ENCODE peak calls at places on chromosomes 6 and 20, in eight cellular contexts. O, Z, T, B, I, M, F and L are unnamed samples.

GRCh38 chr6:91664327-91664959 is 1077.6 kb upstream of the MAP3K7 start:
- DNase-seq in M (no peak), Z (no peak), T (no peak), O (peak), F (no peak), I (no peak), B (no peak), L (no peak)

GRCh38 chr6:152745509-152746171 is 5.0 kb upstream of the VIP start:
- DNase-seq in F (no peak), B (no peak), Z (no peak), T (no peak), O (no peak), M (no peak), I (no peak), L (no peak)

GRCh38 chr20:62141397-62142251 is 1.6 kb downstream of the PSMA7 start:
- DNase-seq in F (peak), M (no peak), O (peak), Z (no peak), B (no peak), T (peak), I (peak), L (no peak)

GRCh38 chr6:25056130-25056529 is 120.4 kb upstream of the RIPOR2 start:
- DNase-seq in O (no peak), Z (no peak), B (no peak), I (no peak), M (no peak), T (no peak), F (no peak), L (no peak)

GRCh38 chr20:44309763-44310663 is 989 bp downstream of the FITM2 start:
- DNase-seq in I (peak), B (peak), Z (peak), F (no peak), T (peak), O (peak), M (no peak), L (peak)

GRCh38 chr20:6678101-6678500 is 89.4 kb upstream of the BMP2 start:
- DNase-seq in Z (no peak), I (no peak), T (no peak), M (no peak), O (no peak), F (no peak), B (no peak), L (no peak)

GRCh38 chr20:33909331-33909921 is 84.3 kb upstream of the RALY start:
- DNase-seq in O (peak), I (peak), B (no peak), T (peak), Z (peak), M (no peak), F (peak), L (no peak)

GRCh38 chr6:3157151-3157933 is at the start of gene TUBB2A:
- DNase-seq in F (peak), I (peak), B (peak), T (peak), Z (peak), O (peak), M (peak), L (peak)

GRCh38 chr6:116456927-116457326 is 4.2 kb upstream of the CALHM6 start:
- DNase-seq in O (no peak), T (no peak), M (no peak), Z (no peak), B (no peak), F (no peak), I (no peak), L (no peak)

GRCh38 chr20:10883166-10883565 is 209.4 kb upstream of the JAG1 start:
- DNase-seq in Z (no peak), F (no peak), T (no peak), O (no peak), M (no peak), I (no peak), B (no peak), L (no peak)

GRCh38 chr6:72616406-72617015 is 5.4 kb upstream of the KCNQ5 start:
- DNase-seq in I (peak), O (peak), B (no peak), M (no peak), T (peak), F (peak), Z (no peak), L (no peak)

GRCh38 chr6:75368864-75369402 is 84.3 kb upstream of the TMEM30A start:
- DNase-seq in F (no peak), Z (no peak), T (no peak), O (no peak), I (no peak), B (no peak), M (no peak), L (no peak)
- H3K27ac ChIP-seq in F (no peak), Z (no peak), T (no peak), O (no peak), I (no peak), B (no peak), M (no peak), L (no peak)

GRCh38 chr6:20933057-20933792 is 399.0 kb downstream of the CDKAL1 start:
- DNase-seq in O (no peak), F (no peak), T (no peak), I (no peak), Z (no peak), B (no peak), M (no peak), L (no peak)
- H3K27ac ChIP-seq in O (no peak), F (no peak), T (no peak), I (no peak), Z (no peak), B (no peak), M (no peak), L (no peak)

DNA sequence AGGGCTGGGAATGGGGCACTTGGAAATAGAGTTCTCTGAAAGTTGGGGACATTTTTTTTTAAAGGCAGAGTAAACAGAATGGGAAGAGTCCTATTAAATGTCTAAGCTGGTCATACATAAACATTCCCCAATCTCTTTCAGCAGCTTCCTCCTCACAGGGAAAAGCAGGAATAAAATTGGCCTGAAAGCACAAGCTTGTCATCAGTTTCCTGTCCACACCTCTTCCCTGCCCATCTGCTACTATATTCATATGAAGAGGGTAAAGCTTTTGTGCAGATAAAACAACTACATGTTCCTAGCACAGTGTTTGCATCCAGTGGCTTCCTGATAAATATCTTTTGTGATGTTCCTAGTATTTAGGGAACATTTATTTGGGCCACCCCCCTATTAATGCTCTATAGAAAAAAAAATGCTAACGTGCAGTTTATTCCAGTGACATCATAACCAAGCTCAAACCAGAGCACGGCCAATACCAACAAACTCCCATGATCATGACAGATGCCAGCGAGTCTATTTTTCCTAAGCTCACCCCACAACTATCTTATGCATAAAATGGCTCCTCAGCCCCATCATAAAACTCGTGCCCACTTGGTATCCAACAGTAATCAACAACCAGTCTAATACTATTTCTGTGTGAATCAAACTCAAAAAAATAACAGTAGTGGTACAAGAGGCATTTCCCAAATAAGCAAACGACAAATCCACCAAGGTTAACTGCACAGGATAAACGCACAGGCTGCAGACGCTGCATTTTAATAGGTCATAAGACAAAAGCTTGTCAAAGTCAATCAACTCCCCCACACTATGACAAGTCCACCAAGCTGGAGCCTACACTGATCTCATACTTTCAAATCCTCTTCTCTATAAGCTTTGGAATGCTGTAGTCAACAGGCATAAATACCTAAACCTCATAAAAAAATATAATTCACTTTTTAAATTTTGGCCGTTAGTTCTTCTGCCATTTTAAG is 95.3 kb downstream of the EPB41L2 start:
- DNase-seq in I (peak), T (no peak), Z (no peak), B (no peak), F (no peak), M (no peak), O (no peak), L (no peak)
- H3K27ac ChIP-seq in I (peak), T (no peak), Z (no peak), B (peak), F (no peak), M (peak), O (no peak), L (no peak)

GRCh38 chr6:90467546-90467945 is 119.3 kb downstream of the MAP3K7 start:
- DNase-seq in B (no peak), M (no peak), F (no peak), Z (no peak), O (no peak), T (no peak), I (no peak), L (no peak)

GRCh38 chr6:90464507-90464906 is 122.4 kb downstream of the MAP3K7 start:
- DNase-seq in F (no peak), O (no peak), B (no peak), M (no peak), Z (no peak), T (no peak), I (no peak), L (no peak)

GRCh38 chr6:90463874-90464273 is 123.0 kb downstream of the MAP3K7 start:
- DNase-seq in F (no peak), M (no peak), I (no peak), B (no peak), Z (no peak), O (no peak), T (no peak), L (no peak)

GRCh38 chr6:90468080-90468479 is 118.8 kb downstream of the MAP3K7 start:
- DNase-seq in O (no peak), M (no peak), B (no peak), T (peak), Z (no peak), F (no peak), I (peak), L (no peak)

DNA sequence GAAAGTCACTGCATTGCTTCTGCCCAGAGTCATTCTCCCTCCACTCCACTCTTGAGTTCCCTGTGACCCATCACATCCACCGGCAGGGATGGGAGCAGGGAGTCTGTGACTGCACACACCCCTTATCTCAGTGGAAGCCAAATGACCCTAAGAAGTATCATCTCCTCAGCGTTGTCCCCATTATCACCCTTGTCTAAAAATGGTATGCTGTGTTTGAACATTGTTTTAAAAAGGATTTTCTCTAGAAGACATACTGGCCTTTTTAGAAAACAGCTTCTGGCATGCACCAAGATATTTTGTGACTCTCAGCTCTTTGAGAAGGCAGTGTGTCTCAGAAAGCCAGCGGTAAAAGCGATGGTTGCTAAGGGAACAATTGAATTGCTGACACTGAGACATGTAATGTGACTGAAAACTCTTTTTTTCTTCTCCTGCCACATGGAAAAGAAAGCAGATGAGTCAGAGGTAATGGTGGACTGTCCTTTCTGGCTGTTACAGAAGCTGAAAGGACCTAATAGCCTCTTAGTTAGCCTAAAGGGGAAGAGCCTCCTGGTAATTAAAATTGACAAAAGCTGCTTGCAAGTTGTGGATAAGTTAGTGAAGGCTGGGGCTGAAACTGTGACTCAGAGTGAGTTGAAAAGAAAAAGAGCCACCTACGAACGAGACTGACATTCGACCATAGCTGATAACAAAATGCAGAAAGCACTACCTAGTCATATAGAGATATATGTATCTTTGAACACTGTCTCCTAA is 120.5 kb downstream of the MAP3K7 start:
- DNase-seq in T (peak), O (peak), B (no peak), F (no peak), I (peak), Z (no peak), M (no peak), L (no peak)
- H3K27ac ChIP-seq in T (no peak), O (no peak), B (no peak), F (no peak), I (no peak), Z (no peak), M (no peak), L (no peak)